ENCODE peak calls at places on chromosome 13, in six cellular contexts. O, S, F, D, Y and Q are unnamed samples.

GRCh38 chr13:30124131-30124768 is 183.1 kb downstream of the KATNAL1 start:
- DNase-seq in O (no peak), Y (no peak), D (no peak), S (no peak), F (no peak), Q (no peak)

GRCh38 chr13:94112227-94112626 is 367.3 kb downstream of the DCT start:
- DNase-seq in F (no peak), S (peak), D (peak), Y (peak), O (no peak), Q (no peak)

GRCh38 chr13:43304945-43305344 is 281.6 kb downstream of the DNAJC15 start:
- DNase-seq in D (no peak), F (no peak), Y (no peak), O (no peak), S (no peak), Q (no peak)

GRCh38 chr13:98480915-98481510 is 95.9 kb downstream of the STK24 start:
- DNase-seq in O (no peak), F (no peak), Y (no peak), S (no peak), D (no peak), Q (no peak)

GRCh38 chr13:33611016-33611805 is 206.7 kb upstream of the RFC3 start:
- DNase-seq in Y (peak), F (no peak), D (peak), S (peak), O (peak), Q (no peak)

GRCh38 chr13:111646464-111646855 is 326.0 kb downstream of the TEX29 start:
- DNase-seq in S (no peak), Y (no peak), F (no peak), O (no peak), D (no peak), Q (no peak)

GRCh38 chr13:81821259-81821658 is 1480.3 kb upstream of the SPRY2 start:
- DNase-seq in D (no peak), F (no peak), S (no peak), O (no peak), Y (no peak), Q (no peak)

GRCh38 chr13:112804374-112804773 is 114.5 kb downstream of the ATP11A start:
- DNase-seq in O (no peak), Y (no peak), S (no peak), D (no peak), F (no peak), Q (no peak)

GRCh38 chr13:94641432-94641941 is 39.8 kb downstream of the GPR180 start:
- DNase-seq in S (peak), D (no peak), F (no peak), O (no peak), Y (no peak), Q (no peak)

GRCh38 chr13:101631403-101631802 is 178.9 kb downstream of the ITGBL1 start:
- DNase-seq in O (no peak), S (no peak), F (no peak), Y (no peak), D (no peak), Q (no peak)

GRCh38 chr13:92574499-92574898 is 652.1 kb upstream of the GPC6 start:
- DNase-seq in O (no peak), Y (no peak), S (peak), D (no peak), F (no peak), Q (no peak)

GRCh38 chr13:24683833-24684599 is 3.8 kb downstream of the ATP12A start:
- DNase-seq in Y (peak), F (peak), S (no peak), D (peak), O (peak), Q (no peak)

GRCh38 chr13:44437356-44438233 is 64.0 kb downstream of the SERP2 start:
- DNase-seq in O (no peak), F (no peak), Y (peak), D (no peak), S (no peak), Q (no peak)

GRCh38 chr13:67740871-67741475 is 510.8 kb upstream of the PCDH9 start:
- DNase-seq in O (no peak), S (no peak), Y (no peak), F (no peak), D (no peak), Q (no peak)

GRCh38 chr13:49258097-49258796 is 10.5 kb downstream of the CDADC1 start:
- DNase-seq in D (no peak), O (no peak), F (no peak), Y (no peak), S (no peak), Q (no peak)
- H3K4me3 ChIP-seq in D (no peak), O (no peak), F (peak), Y (no peak), S (no peak), Q (no peak)

DNA sequence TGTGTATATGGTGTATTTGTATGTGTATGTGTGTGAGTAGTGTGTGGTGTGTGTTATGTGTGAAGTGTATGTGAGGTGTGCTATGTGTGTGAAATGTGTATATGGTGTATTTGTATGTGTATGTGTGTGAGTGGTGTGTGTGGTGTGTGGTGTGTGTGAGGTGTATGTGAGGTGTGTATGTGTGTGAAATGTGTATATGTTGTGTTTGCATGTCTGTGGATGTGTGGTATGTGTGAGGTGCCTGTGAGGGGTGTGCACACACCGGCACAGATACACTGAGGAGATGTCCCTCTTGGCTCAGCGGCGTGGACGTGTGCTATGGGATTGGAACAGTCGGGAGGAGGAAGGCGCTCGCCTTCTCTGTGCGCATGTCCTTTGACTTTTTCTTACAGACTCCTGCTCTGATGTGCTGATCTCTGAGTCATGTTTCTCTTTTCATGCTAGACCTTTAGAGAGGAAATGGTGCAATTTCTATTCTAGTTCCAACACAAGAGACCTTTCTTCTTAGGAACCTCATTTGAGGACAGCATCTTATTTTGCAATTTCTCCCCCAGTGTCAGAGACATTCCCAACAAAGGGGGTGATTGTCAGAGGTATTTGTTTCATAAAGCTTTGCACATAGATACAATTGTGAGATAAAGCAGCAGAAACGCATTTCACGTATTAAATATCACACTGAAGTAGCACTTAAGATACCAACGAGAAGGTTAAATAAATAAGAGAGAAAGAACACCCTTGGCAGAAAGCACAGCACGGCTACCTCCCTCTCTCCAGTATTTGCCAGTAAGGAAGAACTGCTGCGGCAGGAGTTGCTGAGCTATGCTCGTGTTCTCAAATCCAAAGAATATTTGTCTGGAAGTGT is 11.3 kb upstream of the TNFRSF19 start:
- DNase-seq in O (peak), S (peak), D (no peak), F (no peak), Y (peak), Q (no peak)
- H3K4me3 ChIP-seq in O (peak), S (no peak), D (no peak), F (no peak), Y (peak), Q (no peak)

GRCh38 chr13:20157387-20157786 is 3.5 kb downstream of the GJA3 start:
- DNase-seq in D (no peak), S (no peak), F (no peak), O (no peak), Y (no peak), Q (no peak)

GRCh38 chr13:20161275-20161950 is 561 bp upstream of the GJA3 start:
- DNase-seq in S (no peak), Y (no peak), O (peak), F (no peak), D (no peak), Q (no peak)

GRCh38 chr13:20160346-20161274 is at the start of gene GJA3:
- DNase-seq in D (no peak), S (no peak), O (peak), F (no peak), Y (no peak), Q (no peak)

GRCh38 chr13:20161951-20162300 is 1.1 kb upstream of the GJA3 start:
- DNase-seq in O (no peak), S (no peak), F (no peak), D (no peak), Y (no peak), Q (no peak)

GRCh38 chr13:20159646-20160345 is 1.1 kb downstream of the GJA3 start:
- DNase-seq in O (no peak), Y (no peak), D (no peak), F (no peak), S (no peak), Q (no peak)
- H3K4me3 ChIP-seq in O (peak), Y (peak), D (no peak), F (no peak), S (peak), Q (no peak)

GRCh38 chr13:37648604-37649003 is 50.0 kb upstream of the POSTN start:
- DNase-seq in O (no peak), S (peak), D (no peak), F (no peak), Y (no peak), Q (no peak)

GRCh38 chr13:37651371-37651770 is 52.8 kb upstream of the POSTN start:
- DNase-seq in F (no peak), Y (no peak), D (no peak), O (no peak), S (no peak), Q (no peak)

GRCh38 chr13:37645181-37645580 is 46.6 kb upstream of the POSTN start:
- DNase-seq in F (no peak), O (no peak), D (no peak), S (no peak), Y (no peak), Q (no peak)

GRCh38 chr13:37646531-37646930 is 48.0 kb upstream of the POSTN start:
- DNase-seq in D (no peak), O (no peak), S (no peak), F (no peak), Y (no peak), Q (no peak)

DNA sequence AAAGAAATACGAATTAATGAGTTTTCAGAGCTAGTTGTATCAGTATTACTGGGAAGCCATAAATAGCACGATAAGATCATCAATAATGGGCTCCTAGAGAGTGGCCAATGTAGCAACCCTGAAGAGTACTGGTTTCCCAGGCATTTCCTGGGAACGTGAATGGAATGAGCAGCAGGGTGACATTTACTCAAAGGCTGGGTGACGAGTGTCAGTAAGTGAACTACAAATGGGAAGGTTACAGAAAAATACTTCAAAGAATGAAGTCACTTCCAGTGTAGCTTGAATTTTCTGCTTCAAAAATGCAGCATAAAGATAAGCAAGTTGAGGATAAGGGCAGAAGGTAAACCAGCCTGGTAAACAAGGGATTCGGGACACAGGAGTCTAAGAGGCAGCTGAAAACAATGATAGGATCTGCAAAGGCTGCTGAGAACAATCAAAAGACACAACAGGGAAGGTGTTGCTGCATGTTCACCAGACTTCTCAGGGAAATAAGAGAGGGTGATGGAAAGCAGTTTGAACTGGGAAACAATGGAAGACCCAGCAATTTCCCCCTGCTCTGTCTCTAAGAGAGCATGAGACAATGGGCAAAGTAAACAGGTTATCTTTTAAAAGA is 48.6 kb upstream of the POSTN start:
- DNase-seq in Y (no peak), O (no peak), F (no peak), S (no peak), D (no peak), Q (no peak)
- H3K4me3 ChIP-seq in Y (no peak), O (no peak), F (no peak), S (no peak), D (no peak), Q (no peak)

GRCh38 chr13:106919638-106920037 is 351.7 kb upstream of the ARGLU1 start:
- DNase-seq in Y (no peak), F (no peak), O (peak), S (no peak), D (peak), Q (no peak)
- H3K4me3 ChIP-seq in Y (no peak), F (no peak), O (no peak), S (no peak), D (no peak), Q (no peak)

GRCh38 chr13:20997301-20998061 is 63.9 kb downstream of the LATS2 start:
- DNase-seq in S (peak), Y (no peak), O (no peak), F (no peak), D (no peak), Q (no peak)
- H3K4me3 ChIP-seq in S (no peak), Y (no peak), O (no peak), F (no peak), D (no peak), Q (no peak)